ENCODE peak calls at places on chromosome 1, in eight cellular contexts. P, M, S, Y, C, J, W and D are unnamed samples. For H3K4me1, the result is how much of the 10 kb centered on the place peaks cover.

GRCh38 chr1:224333939-224334701 is 4.1 kb upstream of the NVL start:
- DNase-seq in P (no peak), M (peak), S (no peak), Y (no peak), C (no peak), J (no peak), W (no peak), D (no peak)

GRCh38 chr1:156074661-156075060 is 7.6 kb downstream of the MEX3A start:
- DNase-seq in P (no peak), M (no peak), S (no peak), Y (no peak), C (no peak), J (no peak), W (no peak), D (no peak)

GRCh38 chr1:10686404-10687040 is 109.9 kb downstream of the CASZ1 start:
- DNase-seq in P (peak), M (no peak), S (no peak), Y (no peak), C (no peak), J (no peak), W (no peak), D (peak)

GRCh38 chr1:201137579-201138310 is 10.8 kb upstream of the ASCL5 start:
- DNase-seq in P (peak), M (peak), S (peak), Y (peak), C (no peak), J (peak), W (no peak), D (peak)

GRCh38 chr1:220843481-220844011 is 35.7 kb upstream of the HLX start:
- DNase-seq in P (no peak), M (peak), S (peak), Y (no peak), C (no peak), J (no peak), W (no peak), D (no peak)

GRCh38 chr1:229388876-229389580 is 44.9 kb downstream of the ACTA1 start:
- DNase-seq in P (no peak), M (no peak), S (no peak), Y (no peak), C (no peak), J (no peak), W (no peak), D (no peak)

GRCh38 chr1:158972841-158973240 is 36.9 kb upstream of the IFI16 start:
- DNase-seq in P (no peak), M (no peak), S (no peak), Y (no peak), C (no peak), J (no peak), W (no peak), D (no peak)

GRCh38 chr1:189499736-189500135 is 977.9 kb downstream of the BRINP3 start:
- DNase-seq in P (no peak), M (no peak), S (no peak), Y (no peak), C (no peak), J (no peak), W (no peak), D (no peak)

GRCh38 chr1:100767176-100767876 is 47.8 kb downstream of the VCAM1 start:
- DNase-seq in P (no peak), M (peak), S (no peak), Y (no peak), C (no peak), J (no peak), W (no peak), D (no peak)

GRCh38 chr1:231139125-231139649 is 22.7 kb upstream of the TRIM67 start:
- DNase-seq in P (no peak), M (peak), S (no peak), Y (no peak), C (no peak), J (no peak), W (no peak), D (no peak)

GRCh38 chr1:28887418-28887834 is 26.9 kb upstream of the EPB41 start:
- DNase-seq in P (peak), M (no peak), S (peak), Y (peak), C (no peak), J (no peak), W (no peak), D (peak)

GRCh38 chr1:119141020-119141424 is 569 bp upstream of the WARS2 start:
- DNase-seq in P (peak), M (peak), S (peak), Y (no peak), C (no peak), J (peak), W (no peak), D (peak)

GRCh38 chr1:197485790-197486189 is 217.7 kb downstream of the CRB1 start:
- DNase-seq in P (no peak), M (peak), S (no peak), Y (no peak), C (no peak), J (no peak), W (peak), D (no peak)

GRCh38 chr1:156707486-156708244 is 2.3 kb upstream of the CRABP2 start:
- DNase-seq in P (no peak), M (no peak), S (peak), Y (no peak), C (no peak), J (peak), W (no peak), D (no peak)

GRCh38 chr1:163055531-163055930 is 13.6 kb upstream of the RGS4 start:
- DNase-seq in P (no peak), M (no peak), S (no peak), Y (no peak), C (no peak), J (no peak), W (no peak), D (no peak)

GRCh38 chr1:94922756-94923465 is 4.0 kb downstream of the CNN3 start:
- DNase-seq in P (no peak), M (no peak), S (no peak), Y (no peak), C (no peak), J (no peak), W (no peak), D (peak)

GRCh38 chr1:35836734-35837133 is 28.9 kb downstream of the AGO4 start:
- DNase-seq in P (no peak), M (no peak), S (no peak), Y (no peak), C (no peak), J (no peak), W (no peak), D (no peak)

GRCh38 chr1:59105548-59106507 is 191.1 kb upstream of the FGGY start:
- DNase-seq in P (no peak), M (no peak), S (peak), Y (no peak), C (no peak), J (no peak), W (no peak), D (no peak)

GRCh38 chr1:25210728-25211127 is 21.6 kb downstream of the SYF2 start:
- DNase-seq in P (no peak), M (no peak), S (no peak), Y (peak), C (no peak), J (no peak), W (no peak), D (no peak)

GRCh38 chr1:20430355-20431290 is 55.4 kb downstream of the CAMK2N1 start:
- DNase-seq in P (no peak), M (peak), S (no peak), Y (no peak), C (peak), J (no peak), W (peak), D (peak)

GRCh38 chr1:150486966-150487762 is at the start of gene TARS2:
- DNase-seq in P (peak), M (peak), S (peak), Y (peak), C (peak), J (peak), W (peak), D (peak)

GRCh38 chr1:171966426-171967220 is 125.3 kb downstream of the DNM3 start:
- DNase-seq in P (no peak), M (peak), S (peak), Y (no peak), C (no peak), J (no peak), W (no peak), D (peak)

GRCh38 chr1:205204552-205204951 is 7.0 kb downstream of the DSTYK start:
- DNase-seq in P (no peak), M (no peak), S (no peak), Y (no peak), C (no peak), J (no peak), W (no peak), D (no peak)

GRCh38 chr1:21305900-21306189 is 15.6 kb upstream of the ECE1 start:
- DNase-seq in P (no peak), M (no peak), S (no peak), Y (no peak), C (no peak), J (no peak), W (no peak), D (no peak)

GRCh38 chr1:179031855-179032513 is 6.3 kb downstream of the FAM20B start:
- DNase-seq in P (no peak), M (no peak), S (no peak), Y (no peak), C (no peak), J (no peak), W (no peak), D (no peak)

GRCh38 chr1:9316080-9316444 is 23.4 kb downstream of the SPSB1 start:
- DNase-seq in P (no peak), M (no peak), S (no peak), Y (no peak), C (no peak), J (no peak), W (no peak), D (peak)

GRCh38 chr1:14835725-14836124 is 237.2 kb downstream of the KAZN start:
- DNase-seq in P (no peak), M (no peak), S (no peak), Y (no peak), C (no peak), J (no peak), W (no peak), D (no peak)

GRCh38 chr1:203152158-203153034 is 23.2 kb downstream of the MYBPH start:
- DNase-seq in P (no peak), M (peak), S (no peak), Y (no peak), C (peak), J (no peak), W (no peak), D (peak)

GRCh38 chr1:56797079-56797685 is 22.0 kb downstream of the FYB2 start:
- DNase-seq in P (no peak), M (no peak), S (no peak), Y (no peak), C (no peak), J (no peak), W (peak), D (peak)

GRCh38 chr1:33872275-33872674 is 8.4 kb downstream of the HMGB4 start:
- DNase-seq in P (no peak), M (no peak), S (no peak), Y (no peak), C (no peak), J (no peak), W (no peak), D (no peak)

GRCh38 chr1:206935491-206936067 is 10.7 kb downstream of the PIGR start:
- DNase-seq in P (peak), M (peak), S (no peak), Y (peak), C (peak), J (no peak), W (no peak), D (peak)

GRCh38 chr1:151990058-151990855 is 3.4 kb downstream of the S100A10 start:
- DNase-seq in P (no peak), M (peak), S (no peak), Y (no peak), C (no peak), J (no peak), W (no peak), D (no peak)

DNA sequence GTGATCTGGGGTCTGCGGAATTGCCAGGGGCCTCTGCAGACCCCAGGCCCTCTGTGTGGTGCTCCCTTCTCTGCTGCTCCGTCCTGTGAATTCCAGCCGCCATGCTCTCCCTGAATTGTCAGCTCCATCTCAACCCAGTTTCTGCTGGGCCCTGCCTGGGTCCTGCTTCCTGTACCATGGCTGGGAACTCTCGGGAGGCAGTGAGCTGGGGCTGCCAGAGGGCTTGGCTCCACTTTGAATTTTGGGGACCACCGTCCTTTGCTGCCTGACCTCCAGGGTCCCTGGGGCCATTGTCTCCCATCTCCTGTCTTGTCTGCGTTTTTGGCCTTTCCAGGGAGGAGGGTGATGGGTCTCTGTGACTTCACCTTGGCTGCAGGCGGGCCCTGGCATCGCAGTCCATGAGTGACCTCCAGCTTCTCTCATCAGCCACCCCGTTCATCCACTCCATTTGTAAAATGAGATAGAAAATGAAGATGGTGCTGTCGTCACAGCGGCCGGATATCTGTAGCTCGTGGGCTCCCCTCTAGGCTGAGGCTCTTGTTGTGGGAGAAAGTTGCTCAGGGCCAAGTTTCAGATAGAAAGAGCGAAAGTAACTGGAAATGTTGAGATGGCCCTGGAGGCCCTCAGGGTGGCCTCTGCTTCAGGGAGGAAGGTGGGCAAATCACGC is 38.3 kb downstream of the SKI start:
- DNase-seq in P (no peak), M (no peak), S (no peak), Y (no peak), C (no peak), J (no peak), W (no peak), D (no peak)
- H3K4me1 ChIP-seq in P (under half), M (under half), S (under half), Y (half or more), C (under half), J (half or more), W (under half), D (half or more)

GRCh38 chr1:46037597-46037936 is 94.9 kb downstream of the PIK3R3 start:
- DNase-seq in P (no peak), M (no peak), S (no peak), Y (no peak), C (no peak), J (no peak), W (no peak), D (no peak)
- TF ChIP-seq POLR2A in P (no peak), M (no peak), S (no peak), Y (no peak), C (no peak), J (no peak), W (no peak), D (no peak)

GRCh38 chr1:106880226-106880625 is 176.2 kb upstream of the PRMT6 start:
- DNase-seq in P (no peak), M (no peak), S (no peak), Y (no peak), C (no peak), J (no peak), W (no peak), D (peak)

GRCh38 chr1:106879538-106879937 is 176.9 kb upstream of the PRMT6 start:
- DNase-seq in P (peak), M (no peak), S (no peak), Y (peak), C (no peak), J (no peak), W (no peak), D (peak)

GRCh38 chr1:106875622-106876021 is 180.9 kb upstream of the PRMT6 start:
- DNase-seq in P (no peak), M (no peak), S (no peak), Y (no peak), C (no peak), J (no peak), W (no peak), D (no peak)

DNA sequence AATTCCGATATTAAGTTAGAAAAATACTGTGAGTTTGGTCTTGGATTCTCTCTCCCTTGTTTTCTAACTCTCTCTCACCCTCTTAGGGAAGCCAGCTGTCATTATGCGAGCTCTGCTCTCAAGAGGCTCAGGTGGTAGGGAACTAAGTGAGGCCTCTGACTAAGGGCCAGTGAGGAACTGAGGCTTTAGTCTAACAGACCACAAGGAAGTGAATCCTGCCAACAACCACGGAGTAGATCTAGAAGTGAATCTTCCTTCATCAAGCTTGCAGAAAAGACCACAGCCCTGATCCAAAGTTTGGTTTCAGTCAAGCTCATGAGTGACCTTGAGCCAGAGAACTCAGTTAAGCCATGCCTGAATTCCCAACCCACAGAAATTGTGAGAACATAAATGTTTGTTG is 180.1 kb upstream of the PRMT6 start:
- DNase-seq in P (no peak), M (no peak), S (no peak), Y (no peak), C (no peak), J (no peak), W (no peak), D (no peak)
- H3K4me1 ChIP-seq in P (under half), M (under half), S (under half), Y (under half), C (under half), J (under half), W (under half), D (under half)

GRCh38 chr1:6612641-6613360 is 730 bp upstream of the PHF13 start:
- DNase-seq in P (peak), M (peak), S (no peak), Y (peak), C (no peak), J (peak), W (peak), D (peak)
- TF ChIP-seq POLR2A in P (no peak), M (no peak), S (peak), Y (no peak), C (no peak), J (peak), W (peak), D (peak)

DNA sequence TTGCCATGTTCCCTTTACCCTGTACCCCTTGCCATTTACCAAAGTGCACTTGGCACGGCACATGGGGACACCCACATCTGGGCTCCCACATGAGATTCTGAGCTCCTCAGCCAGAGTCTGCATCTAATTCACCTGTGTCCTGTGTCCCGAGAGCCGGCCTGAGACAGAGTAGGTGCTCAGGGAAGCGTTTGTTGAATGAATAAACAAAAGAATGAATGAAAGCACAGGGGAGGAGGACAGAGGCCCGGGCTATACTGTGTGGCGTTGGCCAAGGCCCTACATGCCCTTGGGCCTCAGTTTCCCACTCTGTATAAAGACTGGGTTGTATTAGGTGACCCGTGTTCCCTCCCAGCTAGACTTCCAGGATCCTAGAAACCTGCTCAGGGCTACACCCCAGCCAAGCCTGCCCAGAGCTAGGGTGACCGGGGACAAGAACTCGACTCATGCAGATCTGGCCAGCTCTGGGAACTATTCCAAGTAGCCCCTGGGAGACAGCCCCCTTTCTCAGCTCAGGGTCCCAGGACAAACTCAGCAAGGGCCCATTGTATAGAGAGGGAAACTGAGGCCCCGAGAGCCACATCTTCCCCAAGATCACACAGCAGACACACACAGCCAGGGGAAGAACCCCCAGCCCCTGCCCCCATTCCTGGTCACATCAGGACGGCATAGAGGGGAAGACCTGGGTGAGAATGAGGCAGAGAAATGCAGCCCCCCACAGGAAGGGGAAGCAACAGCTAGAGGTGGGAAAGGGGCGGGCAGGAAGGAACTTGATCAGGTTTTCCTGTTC is 6.0 kb downstream of the EPHA2 start:
- DNase-seq in P (no peak), M (no peak), S (no peak), Y (no peak), C (no peak), J (no peak), W (no peak), D (no peak)
- H3K4me1 ChIP-seq in P (half or more), M (half or more), S (under half), Y (half or more), C (half or more), J (half or more), W (under half), D (half or more)

GRCh38 chr1:65478379-65479026 is 58.0 kb downstream of the LEPR start:
- DNase-seq in P (no peak), M (no peak), S (no peak), Y (no peak), C (no peak), J (no peak), W (no peak), D (no peak)
- TF ChIP-seq POLR2A in P (no peak), M (no peak), S (no peak), Y (no peak), C (no peak), J (no peak), W (no peak), D (no peak)